ENCODE peak calls at places on chromosomes 1 and 21, in seven cellular contexts. M, P, J, F, W, L and K are unnamed samples.

GRCh38 chr1:191074877-191075276 is 597.2 kb upstream of the BRINP3 start:
- DNase-seq in M (no peak), P (no peak), J (no peak), F (no peak), W (no peak), L (no peak), K (no peak)

GRCh38 chr1:38077523-38078147 is 31.0 kb upstream of the POU3F1 start:
- DNase-seq in M (peak; percentile 20), P (no peak), J (no peak), F (no peak), W (no peak), L (no peak), K (no peak)

GRCh38 chr1:11680270-11681070 is 478 bp downstream of the MAD2L2 start:
- DNase-seq in M (no peak), P (no peak), J (no peak), F (peak; percentile 22), W (peak; percentile 19), L (no peak), K (peak; percentile 63)

GRCh38 chr1:94994805-94995204 is 67.9 kb upstream of the CNN3 start:
- DNase-seq in M (no peak), P (no peak), J (no peak), F (no peak), W (no peak), L (no peak), K (no peak)

GRCh38 chr1:43067856-43068751 is 104.0 kb downstream of the EBNA1BP2 start:
- DNase-seq in M (no peak), P (peak; percentile 54), J (no peak), F (peak; percentile 23), W (no peak), L (no peak), K (peak; percentile 51)

GRCh38 chr1:1325288-1326074 is 879 bp downstream of the CPTP start:
- DNase-seq in M (no peak), P (no peak), J (peak; percentile 80), F (peak; percentile 63), W (peak; percentile 27), L (no peak), K (no peak)

GRCh38 chr21:35682874-35683549 is 377.3 kb downstream of the SETD4 start:
- DNase-seq in M (no peak), P (no peak), J (no peak), F (no peak), W (no peak), L (peak; percentile 28), K (no peak)

GRCh38 chr1:28066393-28067154 is 21.8 kb downstream of the EYA3 start:
- DNase-seq in M (no peak), P (no peak), J (no peak), F (no peak), W (no peak), L (no peak), K (no peak)

GRCh38 chr1:60990719-60991100 is 91.7 kb upstream of the NFIA start:
- DNase-seq in M (no peak), P (no peak), J (no peak), F (no peak), W (no peak), L (no peak), K (no peak)

DNA sequence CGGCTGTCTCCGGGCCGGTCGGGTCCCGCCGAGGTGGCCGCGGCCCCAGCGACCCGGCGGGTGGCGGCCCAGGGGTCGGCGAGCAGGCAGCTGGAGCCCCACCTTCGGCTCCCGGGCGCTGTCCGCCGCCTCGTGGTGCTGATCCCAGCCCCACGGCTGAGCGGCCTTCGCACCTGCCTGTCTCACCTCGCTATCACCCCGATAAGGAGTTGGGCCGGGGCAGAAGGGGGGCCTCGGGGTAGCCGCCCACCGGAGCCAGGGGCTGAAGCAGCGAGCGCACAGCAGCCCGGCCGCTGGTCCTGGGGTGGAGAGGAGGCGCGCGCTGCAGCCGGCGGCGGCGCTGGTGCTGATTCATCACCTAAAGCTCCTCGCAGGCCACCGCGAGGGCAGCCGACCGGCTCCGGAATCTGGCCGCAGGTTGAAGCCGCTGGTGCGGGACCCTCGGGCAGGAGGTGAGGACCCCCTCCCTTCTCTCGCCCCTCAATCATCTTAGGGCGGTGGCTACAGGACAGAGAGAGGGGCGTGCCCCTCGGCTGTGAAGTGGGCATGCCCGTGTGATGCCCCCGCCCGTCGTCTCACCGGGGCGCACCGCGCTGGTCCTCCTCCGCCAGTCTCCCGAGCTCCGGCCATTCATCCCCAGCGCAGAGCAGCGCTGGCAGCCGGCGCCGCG is 577 bp downstream of the TRIM67 start:
- DNase-seq in M (peak; percentile 31), P (peak; percentile 69), J (peak; percentile 34), F (peak; percentile 12), W (no peak), L (peak; percentile 19), K (peak; percentile 84)
- TF ChIP-seq CTCF in M (no peak), P (no peak), J (no peak), F (no peak), W (no peak), L (no peak), K (no peak)

GRCh38 chr1:215076312-215076711 is 6.2 kb upstream of the KCNK2 start:
- DNase-seq in M (peak; percentile 37), P (peak; percentile 52), J (no peak), F (no peak), W (peak; percentile 1), L (peak; percentile 70), K (peak; percentile 34)
- TF ChIP-seq CTCF in M (peak; percentile 25), P (no peak), J (no peak), F (no peak), W (peak; percentile 46), L (peak; percentile 63), K (peak; percentile 30)

GRCh38 chr1:6137758-6138157 is 42.4 kb downstream of the CHD5 start:
- DNase-seq in M (no peak), P (peak; percentile 26), J (no peak), F (no peak), W (no peak), L (no peak), K (no peak)
- TF ChIP-seq CTCF in M (no peak), P (no peak), J (no peak), F (no peak), W (no peak), L (no peak), K (no peak)

GRCh38 chr1:19153169-19153568 is 56.9 kb downstream of the UBR4 start:
- DNase-seq in M (no peak), P (no peak), J (no peak), F (no peak), W (no peak), L (no peak), K (no peak)
- TF ChIP-seq CTCF in M (no peak), P (no peak), J (no peak), F (no peak), W (peak; percentile 18), L (no peak), K (no peak)

DNA sequence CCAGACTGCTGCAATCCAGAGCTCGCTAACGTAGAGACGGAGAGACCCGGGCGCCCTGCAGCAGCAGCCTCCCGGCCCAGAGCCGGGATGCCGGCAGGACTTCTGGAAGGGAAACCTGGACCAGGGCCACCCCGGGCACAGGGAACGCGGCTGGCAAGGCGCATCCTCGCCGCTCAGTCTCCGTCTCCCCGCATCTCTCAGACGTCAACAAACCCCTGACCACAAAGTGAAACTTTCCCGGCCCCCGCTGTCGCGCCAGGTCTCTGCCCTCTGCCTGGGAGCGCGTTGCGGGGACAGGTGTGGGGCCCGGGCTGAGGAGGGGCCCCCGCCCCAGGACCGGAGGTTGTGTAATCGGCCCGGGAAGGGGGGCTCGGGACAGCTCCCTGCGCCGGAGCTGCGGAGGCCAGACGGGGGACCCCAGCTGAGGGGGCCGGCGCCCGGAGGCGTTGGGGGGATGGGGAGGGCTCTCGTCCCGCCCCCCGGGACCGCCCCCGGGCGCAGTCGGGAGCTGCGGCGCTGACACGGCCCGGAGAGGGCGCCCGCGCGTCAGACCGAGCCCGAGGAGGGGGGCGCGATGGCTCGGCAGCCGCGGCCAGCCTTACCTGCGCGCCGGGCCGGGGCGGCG is 116.6 kb upstream of the HIVEP3 start:
- DNase-seq in M (peak; percentile 15), P (peak; percentile 64), J (peak; percentile 61), F (no peak), W (peak; percentile 80), L (peak; percentile 60), K (peak; percentile 93)
- TF ChIP-seq CTCF in M (peak; percentile 12), P (no peak), J (no peak), F (peak; percentile 17), W (peak; percentile 61), L (no peak), K (peak; percentile 60)